ENCODE peak calls at places on chromosomes 11 and 22, in seven cellular contexts. D, E, T, H, Q, O and G are unnamed samples.

GRCh38 chr22:21963790-21964211 is 11.2 kb upstream of the PPM1F start:
- DNase-seq in D (no peak), E (no peak), T (no peak), H (no peak), Q (no peak), O (no peak), G (no peak)

GRCh38 chr11:65425105-65425970 is 2.7 kb downstream of the NEAT1 start:
- DNase-seq in D (peak; percentile 85), E (peak; percentile 52), T (peak; percentile 78), H (peak; percentile 74), Q (no peak), O (peak; percentile 86), G (no peak)

GRCh38 chr11:9384535-9385287 is at the start of gene IPO7:
- DNase-seq in D (peak; percentile 92), E (peak; percentile 91), T (peak; percentile 92), H (peak; percentile 93), Q (peak; percentile 90), O (peak; percentile 94), G (peak; percentile 71)

GRCh38 chr11:125233736-125234275 is 69.3 kb downstream of the PKNOX2 start:
- DNase-seq in D (no peak), E (no peak), T (no peak), H (no peak), Q (no peak), O (no peak), G (no peak)

GRCh38 chr11:6431861-6432260 is 8.9 kb downstream of the HPX start:
- DNase-seq in D (peak; percentile 66), E (peak; percentile 92), T (peak; percentile 65), H (peak; percentile 50), Q (peak; percentile 37), O (no peak), G (peak; percentile 66)

GRCh38 chr22:33519140-33519973 is 400.9 kb downstream of the LARGE1 start:
- DNase-seq in D (peak; percentile 63), E (no peak), T (peak; percentile 61), H (peak; percentile 46), Q (peak; percentile 30), O (peak; percentile 84), G (peak; percentile 39)

GRCh38 chr22:35192121-35192918 is 65.0 kb upstream of the HMGXB4 start:
- DNase-seq in D (no peak), E (no peak), T (peak; percentile 5), H (no peak), Q (no peak), O (no peak), G (no peak)

GRCh38 chr11:56624661-56625110 is 10.0 kb upstream of the OR5M1 start:
- DNase-seq in D (peak; percentile 31), E (no peak), T (peak; percentile 34), H (peak; percentile 13), Q (no peak), O (peak; percentile 11), G (no peak)

GRCh38 chr11:10301656-10302293 is 3.1 kb upstream of the ADM start:
- DNase-seq in D (peak; percentile 66), E (no peak), T (peak; percentile 94), H (peak; percentile 74), Q (no peak), O (no peak), G (peak; percentile 89)

GRCh38 chr11:102402556-102402955 is 50.0 kb downstream of the TMEM123 start:
- DNase-seq in D (no peak), E (no peak), T (no peak), H (no peak), Q (no peak), O (no peak), G (no peak)

GRCh38 chr11:1304376-1304775 is 5.1 kb downstream of the TOLLIP start:
- DNase-seq in D (no peak), E (no peak), T (no peak), H (no peak), Q (peak; percentile 27), O (no peak), G (no peak)

GRCh38 chr11:63667993-63668392 is 3.2 kb downstream of the ATL3 start:
- DNase-seq in D (peak; percentile 87), E (no peak), T (peak; percentile 97), H (peak; percentile 94), Q (no peak), O (no peak), G (peak; percentile 80)

GRCh38 chr11:77191823-77192495 is 63.9 kb downstream of the MYO7A start:
- DNase-seq in D (peak; percentile 54), E (no peak), T (peak; percentile 20), H (peak; percentile 25), Q (peak; percentile 77), O (peak; percentile 23), G (no peak)

GRCh38 chr11:109229682-109230081 is 192.3 kb upstream of the C11orf87 start:
- DNase-seq in D (no peak), E (no peak), T (no peak), H (peak; percentile 15), Q (no peak), O (no peak), G (no peak)

GRCh38 chr11:68459886-68460740 is 439 bp upstream of the PPP6R3 start:
- DNase-seq in D (peak; percentile 100), E (peak; percentile 98), T (peak; percentile 98), H (peak; percentile 100), Q (peak; percentile 98), O (peak; percentile 98), G (peak; percentile 98)

GRCh38 chr11:68461284-68461861 is 821 bp downstream of the PPP6R3 start:
- DNase-seq in D (peak; percentile 52), E (no peak), T (peak; percentile 17), H (peak; percentile 62), Q (no peak), O (peak; percentile 41), G (no peak)

GRCh38 chr11:68467446-68467845 is 6.9 kb downstream of the PPP6R3 start:
- DNase-seq in D (no peak), E (no peak), T (no peak), H (no peak), Q (no peak), O (no peak), G (no peak)

GRCh38 chr11:68460741-68461283 is at the start of gene PPP6R3:
- DNase-seq in D (peak; percentile 37), E (no peak), T (no peak), H (no peak), Q (no peak), O (no peak), G (no peak)

GRCh38 chr11:68463714-68464113 is 3.2 kb downstream of the PPP6R3 start:
- DNase-seq in D (no peak), E (no peak), T (no peak), H (no peak), Q (no peak), O (no peak), G (no peak)
- H3K4me3 ChIP-seq in D (no peak overlapping the region), E (no peak overlapping the region), T (no peak overlapping the region), H (no peak overlapping the region), Q (no peak overlapping the region), O (peak overlapping the region; percentile 80), G (no peak overlapping the region)

GRCh38 chr22:47091241-47091691 is 328.8 kb downstream of the TBC1D22A start:
- DNase-seq in D (peak; percentile 36), E (no peak), T (no peak), H (no peak), Q (no peak), O (no peak), G (no peak)

GRCh38 chr22:47090591-47091240 is 328.3 kb downstream of the TBC1D22A start:
- DNase-seq in D (peak; percentile 64), E (no peak), T (peak; percentile 60), H (peak; percentile 28), Q (no peak), O (no peak), G (no peak)

GRCh38 chr22:47089374-47089773 is 326.9 kb downstream of the TBC1D22A start:
- DNase-seq in D (no peak), E (no peak), T (no peak), H (no peak), Q (no peak), O (no peak), G (no peak)

GRCh38 chr22:47088480-47089145 is 326.2 kb downstream of the TBC1D22A start:
- DNase-seq in D (no peak), E (no peak), T (peak; percentile 10), H (no peak), Q (no peak), O (no peak), G (no peak)

DNA sequence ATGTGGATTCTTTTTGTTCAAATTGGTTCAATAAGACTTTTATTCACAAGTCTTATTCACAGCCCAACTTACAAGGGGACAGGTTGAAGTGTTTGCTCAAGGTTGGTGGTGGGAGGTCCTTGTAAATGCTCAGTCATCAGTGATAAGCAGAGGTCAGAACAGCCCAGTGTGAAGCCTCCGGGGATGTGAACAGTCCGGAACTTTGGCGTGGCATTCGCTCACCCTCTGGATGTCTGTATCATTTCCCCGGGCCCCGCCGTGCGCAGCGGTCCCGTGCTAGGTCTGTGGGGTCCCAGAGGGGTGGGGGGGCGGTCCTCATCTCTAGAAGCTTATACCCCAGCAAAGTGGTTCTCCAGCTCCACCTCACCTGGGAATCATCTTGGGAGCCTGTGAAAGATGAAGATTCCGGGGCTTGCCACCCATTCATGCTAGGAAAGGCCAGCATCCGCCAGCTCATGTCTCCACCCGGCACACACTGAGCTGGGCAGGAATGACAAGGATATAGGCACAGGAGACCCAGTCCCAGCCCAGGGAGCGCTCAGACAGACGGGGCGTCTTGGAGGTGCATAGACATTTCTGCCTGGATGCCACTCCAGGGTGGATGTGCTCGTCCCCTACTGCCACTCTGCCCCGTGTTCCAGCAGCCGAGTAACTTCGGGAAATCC is 327.5 kb downstream of the TBC1D22A start:
- DNase-seq in D (no peak), E (no peak), T (no peak), H (no peak), Q (no peak), O (no peak), G (no peak)
- H3K4me3 ChIP-seq in D (no peak overlapping the region), E (no peak overlapping the region), T (peak overlapping the region; percentile 30), H (no peak overlapping the region), Q (no peak overlapping the region), O (no peak overlapping the region), G (no peak overlapping the region)

DNA sequence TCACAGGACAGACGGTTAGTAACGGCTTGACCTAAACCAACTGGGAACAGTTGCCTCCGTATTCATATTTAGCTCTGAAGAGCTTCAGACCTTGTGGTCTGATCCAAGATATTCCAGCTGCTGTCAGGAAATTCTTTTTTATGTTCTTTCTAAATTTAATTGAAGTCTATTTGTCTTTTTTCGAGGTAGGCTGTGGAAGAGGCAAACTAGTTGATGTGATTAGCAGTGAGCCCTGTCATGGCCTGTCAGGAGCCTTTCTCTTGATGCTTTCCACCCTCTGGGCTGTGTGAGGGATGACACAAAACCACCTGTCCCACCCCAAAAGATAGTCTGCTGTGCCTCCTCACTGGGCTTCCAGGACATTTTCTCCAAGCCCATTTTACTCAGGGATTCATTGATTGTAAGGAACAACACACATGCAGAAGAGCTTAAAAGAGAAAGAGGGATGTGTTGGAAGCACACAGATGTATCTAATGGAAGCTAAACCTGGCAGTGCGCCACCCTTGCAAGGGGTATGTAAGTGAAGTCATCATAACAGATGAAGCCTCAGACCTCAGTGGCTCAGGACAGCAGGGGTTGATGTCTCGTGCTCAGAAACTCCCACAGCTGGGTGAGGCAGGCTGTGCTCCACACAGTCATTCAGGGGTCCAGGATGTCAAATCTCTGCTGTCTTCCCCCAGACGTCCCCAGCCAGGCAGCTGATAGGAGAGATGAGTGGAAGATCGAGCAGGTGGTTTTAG is 170.0 kb downstream of the NCAM1 start:
- DNase-seq in D (no peak), E (no peak), T (no peak), H (no peak), Q (no peak), O (no peak), G (no peak)
- H3K4me3 ChIP-seq in D (no peak overlapping the region), E (no peak overlapping the region), T (no peak overlapping the region), H (no peak overlapping the region), Q (no peak overlapping the region), O (no peak overlapping the region), G (no peak overlapping the region)

GRCh38 chr22:29205598-29206371 is at the start of gene EMID1:
- DNase-seq in D (peak; percentile 36), E (no peak), T (peak; percentile 9), H (no peak), Q (no peak), O (no peak), G (no peak)
- H3K4me3 ChIP-seq in D (peak within 1 kb of the TSS; percentile 46), E (peak within 1 kb of the TSS; percentile 33), T (peak within 1 kb of the TSS; percentile 34), H (peak within 1 kb of the TSS; percentile 39), Q (peak within 1 kb of the TSS; percentile 29), O (no peak within 1 kb of the TSS), G (peak within 1 kb of the TSS; percentile 56)